ENCODE peak calls at places on chromosomes 5 and 9, in six cellular contexts. W, J, C, D, H and Z are unnamed samples.

GRCh38 chr5:137752873-137753226 is 1.3 kb downstream of the HNRNPA0 start:
- DNase-seq in J (no peak), H (no peak), C (peak), W (no peak), D (peak), Z (no peak)

GRCh38 chr5:158559643-158560042 is 540.1 kb downstream of the EBF1 start:
- DNase-seq in D (no peak), W (no peak), C (no peak), J (no peak), H (no peak), Z (no peak)

GRCh38 chr9:125240649-125240999 is 519 bp downstream of the HSPA5 start:
- DNase-seq in H (peak), W (peak), C (peak), J (peak), D (peak), Z (no peak)

GRCh38 chr9:71552480-71552879 is 215.8 kb downstream of the CEMIP2 start:
- DNase-seq in W (no peak), H (no peak), J (peak), C (no peak), D (no peak), Z (no peak)

GRCh38 chr9:18861599-18862546 is 171.1 kb downstream of the SAXO1 start:
- DNase-seq in C (no peak), H (peak), J (peak), W (no peak), D (peak), Z (no peak)

GRCh38 chr9:128895556-128895955 is 13.6 kb downstream of the LRRC8A start:
- DNase-seq in W (no peak), J (peak), C (no peak), H (no peak), D (no peak), Z (no peak)

GRCh38 chr9:127035423-127035822 is 87.0 kb downstream of the ANGPTL2 start:
- DNase-seq in C (peak), D (peak), J (no peak), H (peak), W (peak), Z (no peak)

GRCh38 chr9:91023741-91024140 is 222.1 kb downstream of the SYK start:
- DNase-seq in C (no peak), D (no peak), J (no peak), H (no peak), W (no peak), Z (no peak)

GRCh38 chr9:128940946-128941755 is 6.3 kb downstream of the DOLK start:
- DNase-seq in J (no peak), H (no peak), D (no peak), C (no peak), W (no peak), Z (no peak)

GRCh38 chr5:151775025-151775606 is 3.4 kb downstream of the G3BP1 start:
- DNase-seq in W (no peak), J (no peak), H (no peak), D (no peak), C (no peak), Z (no peak)
- H3K4me3 ChIP-seq in W (no peak), J (peak), H (no peak), D (no peak), C (no peak), Z (peak)

GRCh38 chr5:98072921-98073320 is 700.5 kb upstream of the RGMB start:
- DNase-seq in D (no peak), W (no peak), C (no peak), H (no peak), J (no peak), Z (no peak)

GRCh38 chr5:98076501-98076900 is 697.0 kb upstream of the RGMB start:
- DNase-seq in C (no peak), H (no peak), D (no peak), J (no peak), W (no peak), Z (no peak)
- H3K4me3 ChIP-seq in C (no peak), H (no peak), D (no peak), J (no peak), W (no peak), Z (no peak)

GRCh38 chr5:180208038-180208434 is 975 bp downstream of the RASGEF1C start:
- DNase-seq in H (no peak), J (peak), C (no peak), W (peak), D (no peak), Z (no peak)
- H3K4me3 ChIP-seq in H (no peak), J (peak), C (peak), W (peak), D (no peak), Z (no peak)

DNA sequence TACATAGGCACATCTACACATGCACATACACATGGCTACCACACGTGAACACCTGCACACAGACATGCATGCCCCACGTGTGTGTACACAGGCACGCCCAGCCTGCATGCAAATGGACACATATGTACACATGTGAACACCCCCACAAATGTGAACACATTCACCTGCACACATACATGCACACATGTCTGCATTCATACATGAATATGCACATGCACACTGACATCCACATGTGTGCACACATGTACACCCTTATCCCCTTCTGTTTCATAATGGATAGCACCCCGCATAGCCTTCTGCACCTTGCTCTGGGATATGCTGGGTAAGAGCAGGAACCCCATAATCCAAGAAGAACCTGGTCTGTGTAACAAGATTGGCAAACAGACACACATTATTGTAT is 66.2 kb downstream of the WNK2 start:
- DNase-seq in H (no peak), W (peak), C (no peak), D (no peak), J (no peak), Z (no peak)
- H3K4me3 ChIP-seq in H (no peak), W (no peak), C (no peak), D (no peak), J (no peak), Z (no peak)

DNA sequence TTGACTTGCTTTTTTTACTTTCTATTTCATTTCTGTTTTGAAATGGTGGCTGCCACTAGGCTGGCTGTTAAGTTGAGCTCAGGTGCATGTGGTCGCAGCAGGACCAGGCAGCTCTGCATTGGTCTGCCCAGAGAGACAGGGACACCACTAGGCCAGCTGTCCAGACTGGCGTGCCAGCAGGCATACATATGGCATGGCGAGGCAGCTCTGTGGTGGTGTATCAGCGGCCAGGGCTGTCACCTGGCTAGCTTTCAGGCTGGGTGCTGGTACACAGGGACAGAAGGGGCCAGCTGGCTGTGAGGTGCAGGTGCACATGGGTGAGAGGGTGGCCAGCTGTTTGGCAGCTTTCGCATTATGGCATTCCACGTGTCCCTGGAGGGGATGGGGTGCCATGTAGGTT is 654.0 kb upstream of the ACO1 start:
- DNase-seq in W (no peak), D (no peak), J (no peak), C (no peak), H (no peak), Z (no peak)
- H3K4me3 ChIP-seq in W (no peak), D (no peak), J (no peak), C (no peak), H (no peak), Z (no peak)

DNA sequence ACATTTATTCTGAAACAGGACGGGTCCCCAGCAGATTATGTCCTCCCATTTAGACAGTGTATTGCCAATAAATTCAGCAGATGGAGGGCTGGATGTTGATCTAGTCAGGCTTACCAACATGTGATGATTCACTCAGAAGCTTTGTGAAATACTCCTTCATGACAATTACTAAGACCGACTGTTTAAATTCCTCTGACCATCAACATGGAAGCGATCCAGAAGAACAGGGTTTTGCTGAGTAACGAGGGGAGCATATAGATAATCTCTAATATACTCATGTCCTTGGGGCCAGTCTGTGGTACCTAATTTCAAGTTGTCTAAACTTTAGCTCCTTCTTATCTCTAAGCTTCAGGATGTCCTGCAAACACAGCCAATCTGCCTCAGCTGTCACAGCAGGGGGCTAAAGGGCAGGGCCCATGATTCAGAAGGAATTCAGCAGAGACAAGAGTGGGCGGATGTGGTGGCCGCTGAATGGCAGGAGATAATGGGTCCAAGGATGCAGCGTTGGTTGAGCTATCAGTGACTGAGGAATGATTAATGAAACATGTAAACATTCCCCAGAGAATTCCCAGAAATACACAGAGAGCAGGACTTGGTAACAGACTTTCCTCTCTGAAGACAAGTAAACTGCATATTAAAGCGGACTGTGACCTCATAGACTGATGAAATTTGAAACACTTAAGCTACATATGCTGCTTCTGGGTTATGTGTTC is 109.4 kb downstream of the ANKRD55 start:
- DNase-seq in D (peak), J (peak), C (peak), W (peak), H (peak), Z (no peak)
- H3K4me3 ChIP-seq in D (no peak), J (no peak), C (no peak), W (no peak), H (no peak), Z (no peak)